ENCODE peak calls at places on chromosomes 4 and X, in ten cellular contexts. K, H, F, W, D, Y, M, S, N and B are unnamed samples.

GRCh38 chr4:38137080-38137479 is 176.9 kb downstream of the PTTG2 start:
- DNase-seq in K (no peak), H (no peak), F (no peak), W (no peak), D (no peak), Y (no peak), M (no peak), S (no peak), N (no peak), B (no peak)

GRCh38 chrX:40127052-40127451 is 29.3 kb upstream of the BCOR start:
- DNase-seq in K (no peak), H (no peak), F (no peak), W (no peak), D (no peak), Y (no peak), M (no peak), S (no peak), N (no peak), B (peak)

GRCh38 chr4:71120831-71121524 is 127.5 kb downstream of the DCK start:
- DNase-seq in K (no peak), H (no peak), F (no peak), W (no peak), D (no peak), Y (no peak), M (no peak), S (no peak), N (no peak), B (no peak)

GRCh38 chr4:48109413-48110263 is 24.4 kb downstream of the TXK start:
- DNase-seq in K (peak), H (peak), F (peak), W (no peak), D (peak), Y (peak), M (no peak), S (peak), N (peak), B (peak)

GRCh38 chrX:131728295-131729145 is 184.6 kb downstream of the OR13H1 start:
- DNase-seq in K (no peak), H (no peak), F (no peak), W (no peak), D (peak), Y (peak), M (peak), S (peak), N (peak), B (no peak)

GRCh38 chrX:132622130-132622529 is 133.3 kb upstream of the MBNL3 start:
- DNase-seq in K (no peak), H (peak), F (peak), W (peak), D (peak), Y (no peak), M (peak), S (no peak), N (peak), B (no peak)

GRCh38 chr4:127182687-127183086 is 450.1 kb upstream of the INTU start:
- DNase-seq in K (no peak), H (peak), F (peak), W (no peak), D (peak), Y (no peak), M (no peak), S (no peak), N (no peak), B (peak)

GRCh38 chr4:52665592-52665991 is 6.5 kb upstream of the USP46 start:
- DNase-seq in K (no peak), H (no peak), F (no peak), W (no peak), D (no peak), Y (peak), M (no peak), S (peak), N (no peak), B (no peak)

GRCh38 chrX:55312655-55313054 is 47.9 kb upstream of the PAGE3 start:
- DNase-seq in K (no peak), H (no peak), F (no peak), W (no peak), D (no peak), Y (no peak), M (no peak), S (no peak), N (no peak), B (no peak)

GRCh38 chr4:21948347-21949072 is at the start of gene KCNIP4:
- DNase-seq in K (peak), H (peak), F (no peak), W (no peak), D (peak), Y (peak), M (no peak), S (no peak), N (peak), B (peak)

GRCh38 chrX:136200466-136200865 is 50.7 kb downstream of the MAP7D3 start:
- DNase-seq in K (no peak), H (peak), F (peak), W (no peak), D (peak), Y (no peak), M (no peak), S (no peak), N (peak), B (no peak)